ENCODE peak calls at places on chromosomes 7 and 10, in seven cellular contexts. D is GM10248; V is choroid plexus epithelial cell; P is T1000; G is ELF-1; S is M059J; E is stimulated activated CD4-positive, alpha-beta T cell treated with anti-CD3 and anti-CD28 coated beads, Interleukin-1b, Interleukin-23, amount 100 ng/mL, for 24 hours. R is an unnamed sample.

GRCh38 chr7:68470836-68471235 is 1127.4 kb upstream of the AUTS2 start:
- DNase-seq in D (no peak), V (no peak), P (no peak), G (no peak), S (peak; percentile 48), E (no peak), R (no peak)

GRCh38 chr7:124720195-124720594 is 45.4 kb downstream of the GPR37 start:
- DNase-seq in D (no peak), V (peak; percentile 82), P (no peak), G (no peak), S (peak; percentile 82), E (no peak), R (peak; percentile 21)

GRCh38 chr7:24773646-24774045 is 16.4 kb upstream of the GSDME start:
- DNase-seq in D (no peak), V (peak; percentile 46), P (no peak), G (no peak), S (peak; percentile 29), E (no peak), R (no peak)

GRCh38 chr10:69474688-69475432 is 23.6 kb downstream of the TSPAN15 start:
- DNase-seq in D (no peak), V (peak; percentile 63), P (peak; percentile 43), G (peak; percentile 53), S (peak; percentile 97), E (no peak), R (peak; percentile 75)

GRCh38 chr10:113524539-113525490 is 28.0 kb upstream of the HABP2 start:
- DNase-seq in D (no peak), V (no peak), P (no peak), G (peak; percentile 42), S (peak; percentile 52), E (no peak), R (peak; percentile 5)

GRCh38 chr7:157518514-157519175 is 181.8 kb downstream of the DNAJB6 start:
- DNase-seq in D (no peak), V (no peak), P (no peak), G (no peak), S (no peak), E (no peak), R (no peak)

GRCh38 chr7:40822861-40823260 is 688.1 kb downstream of the SUGCT start:
- DNase-seq in D (no peak), V (peak; percentile 18), P (no peak), G (no peak), S (peak; percentile 83), E (no peak), R (no peak)

GRCh38 chr7:24981544-24981951 is 1.6 kb upstream of the OSBPL3 start:
- DNase-seq in D (peak; percentile 43), V (peak; percentile 53), P (no peak), G (peak; percentile 52), S (peak; percentile 81), E (peak; percentile 33), R (peak; percentile 46)

GRCh38 chr7:75611557-75612178 is 119.5 kb downstream of the SPDYE5 start:
- DNase-seq in D (no peak), V (no peak), P (no peak), G (peak; percentile 86), S (peak; percentile 65), E (no peak), R (no peak)

GRCh38 chr10:43939939-43940810 is 291.5 kb upstream of the ZNF32 start:
- DNase-seq in D (no peak), V (peak; percentile 17), P (no peak), G (peak; percentile 9), S (peak; percentile 53), E (no peak), R (no peak)

GRCh38 chr10:1661861-1662260 is 75.5 kb downstream of the ADARB2 start:
- DNase-seq in D (peak; percentile 46), V (no peak), P (no peak), G (no peak), S (no peak), E (no peak), R (no peak)

GRCh38 chr10:74925716-74926115 is 99.3 kb downstream of the KAT6B start:
- DNase-seq in D (no peak), V (no peak), P (no peak), G (no peak), S (no peak), E (no peak), R (no peak)

GRCh38 chr7:23456093-23456492 is 14.2 kb downstream of the IGF2BP3 start:
- DNase-seq in D (no peak), V (no peak), P (no peak), G (no peak), S (no peak), E (no peak), R (no peak)

GRCh38 chr10:29470355-29470705 is 164.4 kb downstream of the SVIL start:
- DNase-seq in D (no peak), V (peak; percentile 22), P (no peak), G (peak; percentile 71), S (no peak), E (no peak), R (no peak)

GRCh38 chr7:50656141-50656895 is 91.1 kb upstream of the DDC start:
- DNase-seq in D (no peak), V (peak; percentile 27), P (no peak), G (no peak), S (no peak), E (no peak), R (no peak)

GRCh38 chr7:134886353-134887057 is 99.8 kb upstream of the AGBL3 start:
- DNase-seq in D (no peak), V (peak; percentile 86), P (no peak), G (no peak), S (peak; percentile 94), E (no peak), R (peak; percentile 77)

GRCh38 chr7:51680594-51681409 is 364.2 kb upstream of the COBL start:
- DNase-seq in D (no peak), V (no peak), P (no peak), G (no peak), S (no peak), E (no peak), R (no peak)

GRCh38 chr10:117075064-117075463 is 63.0 kb downstream of the VAX1 start:
- DNase-seq in D (no peak), V (peak; percentile 7), P (no peak), G (no peak), S (no peak), E (no peak), R (peak; percentile 1)

GRCh38 chr7:36296284-36296683 is 93.4 kb upstream of the ANLN start:
- DNase-seq in D (no peak), V (no peak), P (no peak), G (no peak), S (no peak), E (no peak), R (no peak)